ENCODE peak calls at places on chromosomes 16 and 17, in four cellular contexts. S is spleen, C is Panc1, V is breast epithelium. F is an unnamed sample. For H3K4me1, the result is how much of the 10 kb centered on the place peaks cover.

GRCh38 chr16:30715777-30716445 is 16.9 kb downstream of the SRCAP start:
- DNase-seq in S (peak), C (no peak), V (no peak), F (no peak)

GRCh38 chr16:51147776-51148673 is 3.0 kb downstream of the SALL1 start:
- DNase-seq in S (no peak), C (no peak), V (no peak), F (no peak)

GRCh38 chr16:66588981-66589713 is 9.9 kb downstream of the CMTM2 start:
- DNase-seq in S (peak), C (no peak), V (no peak), F (peak)

GRCh38 chr17:77449908-77450741 is 309.4 kb downstream of the SEC14L1 start:
- DNase-seq in S (peak), C (no peak), V (no peak), F (peak)

GRCh38 chr17:41962768-41963434 is 3.7 kb upstream of the CNP start:
- DNase-seq in S (peak), C (peak), V (peak), F (peak)

GRCh38 chr17:69437475-69437874 is 23.0 kb downstream of the MAP2K6 start:
- DNase-seq in S (no peak), C (no peak), V (no peak), F (no peak)

GRCh38 chr16:77834600-77834963 is 46.2 kb downstream of the VAT1L start:
- DNase-seq in S (no peak), C (no peak), V (no peak), F (no peak)

GRCh38 chr17:48492401-48493298 is 38.2 kb downstream of the HOXB1 start:
- DNase-seq in S (peak), C (no peak), V (peak), F (peak)

GRCh38 chr17:16962804-16963203 is 9.1 kb downstream of the TNFRSF13B start:
- DNase-seq in S (no peak), C (no peak), V (no peak), F (no peak)

GRCh38 chr17:56289321-56289720 is 136.0 kb downstream of the ANKFN1 start:
- DNase-seq in S (no peak), C (no peak), V (no peak), F (no peak)

GRCh38 chr16:67773569-67774456 is 32.5 kb downstream of the RANBP10 start:
- DNase-seq in S (no peak), C (no peak), V (no peak), F (no peak)

GRCh38 chr17:47717845-47718621 is 15.0 kb upstream of the TBX21 start:
- DNase-seq in S (no peak), C (no peak), V (no peak), F (no peak)

GRCh38 chr17:8479431-8479947 is 43.8 kb downstream of the NDEL1 start:
- DNase-seq in S (no peak), C (no peak), V (peak), F (no peak)

GRCh38 chr17:19366637-19366972 is 4.1 kb upstream of the B9D1 start:
- DNase-seq in S (peak), C (no peak), V (no peak), F (no peak)

DNA sequence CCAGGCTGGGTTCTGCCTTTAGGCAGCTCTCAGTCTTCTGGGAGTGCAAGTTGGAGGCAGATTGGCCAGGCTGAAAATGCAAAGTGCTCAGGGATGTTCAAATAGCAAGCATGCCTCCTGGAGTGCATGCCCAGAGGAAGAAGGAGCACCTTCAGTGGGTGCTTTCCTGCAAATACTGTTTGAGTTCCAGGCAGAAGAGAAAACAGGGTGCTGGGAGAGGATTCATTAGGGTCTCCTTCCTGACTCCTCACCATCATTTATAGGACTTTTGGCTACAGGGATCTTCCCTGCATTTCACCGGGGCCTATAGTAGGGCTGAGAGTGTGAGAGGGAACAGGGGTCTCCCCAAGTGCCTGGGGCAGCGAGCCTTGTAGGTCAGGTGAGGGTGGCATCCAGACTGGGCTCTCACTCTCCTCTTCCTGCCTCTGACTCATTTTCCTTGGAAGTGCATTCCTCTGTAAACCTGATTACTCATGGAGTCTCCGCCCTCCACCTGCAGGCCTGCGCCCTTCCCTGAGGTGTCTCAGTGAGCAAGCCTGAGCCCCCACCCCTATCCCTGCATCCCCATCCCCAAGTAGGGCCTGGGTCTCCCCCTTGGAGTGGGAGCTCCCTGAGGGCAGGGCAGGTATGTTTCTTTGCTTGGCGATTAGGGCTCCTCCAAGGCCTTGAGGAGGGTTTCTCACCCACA is 17.1 kb upstream of the TNS4 start:
- DNase-seq in S (peak), C (no peak), V (no peak), F (no peak)
- H3K4me1 ChIP-seq in S (half or more), C (under half), V (under half), F (under half)

GRCh38 chr17:81272616-81273015 is 22.5 kb downstream of the SLC38A10 start:
- DNase-seq in S (no peak), C (no peak), V (peak), F (peak)
- TF ChIP-seq POLR2AphosphoS5 in S (no peak), C (no peak), V (peak), F (peak)

GRCh38 chr17:5042152-5043022 is 7.2 kb upstream of the SLC52A1 start:
- DNase-seq in S (no peak), C (no peak), V (no peak), F (no peak)
- H3K4me1 ChIP-seq in S (under half), C (under half), V (under half), F (under half)

GRCh38 chr17:76272541-76273434 is 7.6 kb downstream of the UBALD2 start:
- DNase-seq in S (peak), C (no peak), V (no peak), F (no peak)

GRCh38 chr17:76270127-76270592 is 5.0 kb downstream of the UBALD2 start:
- DNase-seq in S (peak), C (no peak), V (no peak), F (no peak)

GRCh38 chr17:76268991-76269981 is 4.1 kb downstream of the UBALD2 start:
- DNase-seq in S (no peak), C (no peak), V (no peak), F (no peak)

GRCh38 chr17:76271669-76272540 is 6.8 kb downstream of the UBALD2 start:
- DNase-seq in S (peak), C (no peak), V (peak), F (peak)

DNA sequence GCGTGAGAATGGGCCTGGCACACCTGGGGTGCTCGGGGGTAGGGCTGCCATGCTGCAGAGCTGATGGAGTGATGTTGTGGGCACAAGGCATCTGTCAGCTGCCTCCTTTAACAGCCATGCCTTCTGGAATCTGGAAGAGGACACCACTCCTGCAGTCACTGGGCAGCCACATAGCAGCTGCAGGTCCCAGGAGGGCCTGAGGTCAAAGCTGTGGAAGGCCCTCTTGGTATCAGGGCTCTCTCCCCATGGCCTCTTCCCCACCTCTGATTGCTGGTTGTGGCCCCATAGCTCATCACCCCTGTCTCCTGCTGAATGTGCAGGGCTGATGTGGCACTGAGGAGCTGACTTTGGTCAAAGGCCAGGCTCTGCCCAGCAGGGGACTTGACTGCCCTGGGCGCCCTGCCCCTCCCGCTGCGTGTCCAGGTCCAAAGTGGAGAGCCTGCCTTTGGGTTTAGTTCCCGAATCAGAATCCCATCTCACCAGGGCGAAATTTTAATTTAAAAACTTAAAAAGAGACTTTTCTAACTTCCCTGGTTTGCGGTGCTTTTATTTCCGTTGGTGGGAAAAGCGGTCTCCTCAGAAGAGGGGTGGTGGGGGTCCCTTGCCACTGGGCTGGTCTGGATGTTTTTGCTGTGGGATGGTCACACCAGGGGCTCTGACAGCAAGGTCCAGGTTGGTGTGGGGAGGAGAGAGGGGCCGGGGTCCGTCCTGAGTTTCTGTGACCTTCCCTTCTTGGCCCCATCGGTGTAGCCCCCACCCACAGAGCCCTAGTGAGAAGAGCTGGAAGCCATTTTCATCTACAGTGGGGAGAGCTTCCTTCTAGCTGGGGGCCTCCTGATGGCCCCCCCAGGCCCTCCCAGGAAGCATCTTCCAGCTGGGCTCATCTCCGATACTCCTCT is 5.9 kb downstream of the UBALD2 start:
- DNase-seq in S (peak), C (no peak), V (no peak), F (no peak)
- TF ChIP-seq POLR2AphosphoS5 in S (peak), C (no peak), V (no peak), F (no peak)